ENCODE peak calls at places on chromosomes 13 and 19, in five cellular contexts. One of them, this sample, is unnamed.

GRCh38 chr19:17370026-17370587 is 7.0 kb downstream of the PLVAP start:
- DNase-seq in lower lobe of right lung: no peak
- DNase-seq in prostate gland: no peak
- DNase-seq in heart left ventricle: no peak
- DNase-seq in heart right ventricle: no peak
- DNase-seq in this sample: no peak

GRCh38 chr19:35328851-35329285 is at the start of gene CD22:
- DNase-seq in heart left ventricle: no peak
- DNase-seq in lower lobe of right lung: no peak
- DNase-seq in prostate gland: no peak
- DNase-seq in heart right ventricle: no peak
- DNase-seq in this sample: no peak

GRCh38 chr13:51626749-51627148 is 42.5 kb downstream of the WDFY2 start:
- DNase-seq in prostate gland: no peak
- DNase-seq in heart left ventricle: peak; percentile 46
- DNase-seq in heart right ventricle: no peak
- DNase-seq in lower lobe of right lung: no peak
- DNase-seq in this sample: no peak

GRCh38 chr13:112730157-112730671 is 40.4 kb downstream of the ATP11A start:
- DNase-seq in lower lobe of right lung: no peak
- DNase-seq in heart left ventricle: peak; percentile 67
- DNase-seq in prostate gland: no peak
- DNase-seq in heart right ventricle: no peak
- DNase-seq in this sample: no peak

GRCh38 chr13:23980160-23980551 is 82.9 kb upstream of the C1QTNF9B start:
- DNase-seq in heart left ventricle: peak; percentile 88
- DNase-seq in prostate gland: peak; percentile 79
- DNase-seq in lower lobe of right lung: peak; percentile 88
- DNase-seq in heart right ventricle: peak; percentile 89
- DNase-seq in this sample: peak; percentile 8

GRCh38 chr19:15297416-15298224 is 34.7 kb downstream of the BRD4 start:
- DNase-seq in prostate gland: peak; percentile 37
- DNase-seq in heart left ventricle: no peak
- DNase-seq in heart right ventricle: no peak
- DNase-seq in lower lobe of right lung: no peak
- DNase-seq in this sample: no peak

GRCh38 chr19:54518844-54519243 is 16.2 kb downstream of the LAIR2 start:
- DNase-seq in lower lobe of right lung: no peak
- DNase-seq in heart right ventricle: no peak
- DNase-seq in prostate gland: no peak
- DNase-seq in heart left ventricle: no peak
- DNase-seq in this sample: no peak

GRCh38 chr13:113245858-113246791 is 36.7 kb downstream of the CUL4A start:
- DNase-seq in heart right ventricle: no peak
- DNase-seq in prostate gland: no peak
- DNase-seq in heart left ventricle: no peak
- DNase-seq in lower lobe of right lung: no peak
- DNase-seq in this sample: no peak

GRCh38 chr19:17322854-17323253 is 11.8 kb downstream of the ANO8 start:
- DNase-seq in heart left ventricle: no peak
- DNase-seq in lower lobe of right lung: no peak
- DNase-seq in prostate gland: no peak
- DNase-seq in heart right ventricle: no peak
- DNase-seq in this sample: no peak

DNA sequence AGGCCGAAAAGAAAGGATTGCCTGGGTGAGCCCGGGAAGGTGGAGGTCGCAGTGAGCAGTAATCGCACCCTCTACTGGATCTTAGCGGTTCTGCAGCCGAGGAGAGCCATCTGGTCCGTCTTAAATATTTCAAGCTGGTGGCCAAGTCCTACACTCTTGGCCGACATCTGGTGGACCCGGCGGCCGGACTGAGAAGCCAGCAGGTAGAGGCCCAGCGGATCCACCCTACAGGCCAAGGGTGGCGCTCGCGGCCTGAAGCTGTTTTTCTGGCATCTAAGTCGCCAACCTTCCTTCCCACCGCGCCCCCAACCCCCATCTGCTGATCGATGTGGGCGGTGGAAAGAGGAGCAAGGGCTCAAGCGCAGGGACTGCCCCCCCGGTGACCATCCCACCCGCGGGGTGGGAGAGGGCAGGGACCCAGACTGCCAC is 46.5 kb upstream of the ZNF730 start:
- DNase-seq in prostate gland: no peak
- DNase-seq in heart left ventricle: peak; percentile 43
- DNase-seq in heart right ventricle: peak; percentile 33
- DNase-seq in lower lobe of right lung: no peak
- DNase-seq in this sample: no peak
- TF ChIP-seq CTCF in prostate gland: no peak
- TF ChIP-seq CTCF in heart left ventricle: peak; percentile 57
- TF ChIP-seq CTCF in heart right ventricle: peak; percentile 59
- TF ChIP-seq CTCF in lower lobe of right lung: peak; percentile 28
- TF ChIP-seq CTCF in this sample: no peak

GRCh38 chr19:39263912-39264305 is 4.3 kb upstream of the IFNL2 start:
- DNase-seq in heart right ventricle: no peak
- DNase-seq in lower lobe of right lung: no peak
- DNase-seq in prostate gland: no peak
- DNase-seq in heart left ventricle: no peak
- DNase-seq in this sample: no peak
- H3K27me3 ChIP-seq in heart right ventricle: peaks cover 14% of the 10 kb centered on the region
- H3K27me3 ChIP-seq in lower lobe of right lung: peaks cover 59% of the 10 kb centered on the region
- H3K27me3 ChIP-seq in prostate gland: peaks cover 28% of the 10 kb centered on the region
- H3K27me3 ChIP-seq in heart left ventricle: peaks cover 58% of the 10 kb centered on the region
- H3K27me3 ChIP-seq in this sample: peaks cover 22% of the 10 kb centered on the region

DNA sequence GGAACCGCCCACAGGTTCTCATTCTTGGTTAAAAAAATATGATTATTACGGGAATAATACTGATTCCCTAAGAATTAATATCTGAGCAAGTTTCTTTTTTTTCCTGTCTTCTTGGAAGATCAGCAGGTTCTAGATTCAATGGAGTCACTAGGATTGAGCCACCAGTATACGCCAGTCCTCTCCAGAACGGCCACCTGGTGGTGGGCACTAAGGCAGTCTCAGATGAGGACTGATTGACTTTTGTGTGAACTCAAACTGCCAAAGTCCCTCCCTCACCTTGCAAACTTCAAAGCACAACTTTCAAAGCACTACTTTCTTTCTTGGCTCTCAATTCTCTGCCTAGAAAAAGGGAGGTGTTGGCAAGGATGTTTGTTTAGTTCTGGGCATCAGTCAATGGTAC is 33.3 kb upstream of the ALOX5AP start:
- DNase-seq in lower lobe of right lung: no peak
- DNase-seq in heart left ventricle: no peak
- DNase-seq in heart right ventricle: no peak
- DNase-seq in prostate gland: no peak
- DNase-seq in this sample: no peak
- TF ChIP-seq CTCF in lower lobe of right lung: no peak
- TF ChIP-seq CTCF in heart left ventricle: no peak
- TF ChIP-seq CTCF in heart right ventricle: no peak
- TF ChIP-seq CTCF in prostate gland: no peak
- TF ChIP-seq CTCF in this sample: no peak

DNA sequence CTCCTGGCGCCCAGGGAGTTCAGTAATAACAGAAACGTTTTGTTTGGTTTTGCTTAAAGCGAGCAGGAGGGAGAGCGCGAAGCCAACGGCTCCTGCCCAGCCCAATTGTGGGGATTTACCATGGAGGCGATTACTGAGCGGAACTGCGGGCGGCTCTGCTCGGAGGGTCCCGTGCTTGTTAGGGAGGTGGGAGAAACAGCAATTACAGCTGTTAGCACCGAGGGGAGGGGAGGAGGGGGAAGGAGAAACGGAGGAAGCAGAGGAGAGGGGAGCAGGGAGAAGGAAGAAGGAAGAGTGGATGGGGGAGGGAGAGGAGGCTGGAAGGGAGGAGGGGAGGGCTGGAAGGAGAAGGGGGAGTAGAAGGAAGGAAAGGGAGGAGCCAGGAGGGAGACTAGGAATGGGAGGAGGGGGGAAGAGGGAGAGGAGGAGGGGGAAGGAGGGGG is 7.7 kb upstream of the ONECUT3 start:
- DNase-seq in heart right ventricle: no peak
- DNase-seq in lower lobe of right lung: no peak
- DNase-seq in heart left ventricle: no peak
- DNase-seq in prostate gland: no peak
- DNase-seq in this sample: no peak
- H3K27me3 ChIP-seq in heart right ventricle: peaks cover 36% of the 10 kb centered on the region
- H3K27me3 ChIP-seq in lower lobe of right lung: peaks cover 78% of the 10 kb centered on the region
- H3K27me3 ChIP-seq in heart left ventricle: peaks cover 79% of the 10 kb centered on the region
- H3K27me3 ChIP-seq in prostate gland: peaks cover 51% of the 10 kb centered on the region
- H3K27me3 ChIP-seq in this sample: peaks cover 44% of the 10 kb centered on the region

DNA sequence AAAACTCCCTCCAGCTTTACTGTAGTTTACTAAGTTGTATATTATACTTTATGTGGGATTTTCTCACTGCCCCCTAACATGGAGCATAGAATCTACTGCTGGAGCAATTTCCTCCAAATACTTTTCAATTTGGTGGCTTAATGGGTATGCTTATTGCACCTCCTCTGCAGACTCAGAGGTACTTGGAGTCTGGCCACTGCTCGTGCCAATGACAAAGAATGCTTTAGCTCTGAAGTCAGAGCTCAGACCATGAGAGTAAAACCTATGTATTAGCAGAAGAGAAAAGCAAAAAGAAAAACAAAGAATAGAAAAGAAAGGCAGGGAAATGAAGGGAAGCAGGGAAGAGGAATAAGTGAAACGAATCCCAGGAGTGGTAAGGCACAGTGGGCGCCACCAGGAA is 71.9 kb downstream of the SUCLA2 start:
- DNase-seq in prostate gland: no peak
- DNase-seq in heart left ventricle: no peak
- DNase-seq in heart right ventricle: no peak
- DNase-seq in lower lobe of right lung: no peak
- DNase-seq in this sample: no peak
- TF ChIP-seq CTCF in prostate gland: no peak
- TF ChIP-seq CTCF in heart left ventricle: no peak
- TF ChIP-seq CTCF in heart right ventricle: no peak
- TF ChIP-seq CTCF in lower lobe of right lung: no peak
- TF ChIP-seq CTCF in this sample: no peak

DNA sequence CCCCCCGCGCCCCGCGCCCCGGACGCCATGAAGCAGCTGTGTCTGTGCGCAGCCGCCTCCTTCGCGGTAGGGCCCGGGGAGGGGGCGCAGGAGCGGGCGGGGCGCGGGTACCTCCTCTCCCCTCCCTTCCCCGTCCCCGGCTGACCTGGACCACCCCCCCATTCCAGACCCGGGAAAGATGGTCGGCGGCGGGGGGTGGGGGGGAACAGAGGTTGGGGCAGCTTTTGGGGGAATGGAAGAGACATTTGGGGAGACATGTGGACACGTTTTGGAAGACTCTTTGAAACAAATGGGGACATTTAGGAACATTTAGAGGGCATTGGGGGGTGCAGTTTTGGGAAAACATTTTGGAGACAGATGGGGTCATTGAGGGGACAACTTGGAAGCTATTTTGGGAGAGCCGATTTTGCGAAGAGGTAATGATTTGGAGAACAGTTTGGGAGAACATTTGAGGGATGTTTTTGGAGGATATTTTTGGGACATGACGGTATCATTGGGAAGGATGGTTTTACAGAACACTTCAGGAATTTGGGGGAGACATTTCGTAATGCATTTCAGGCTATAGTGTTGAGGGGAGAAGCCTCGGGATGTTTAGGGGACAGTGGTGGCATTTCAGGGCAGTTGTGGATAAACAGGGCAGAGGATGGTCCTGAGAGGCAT is 16.1 kb downstream of the ANKRD24 start:
- DNase-seq in prostate gland: no peak
- DNase-seq in heart right ventricle: no peak
- DNase-seq in lower lobe of right lung: no peak
- DNase-seq in heart left ventricle: no peak
- DNase-seq in this sample: no peak
- H3K27me3 ChIP-seq in prostate gland: peaks cover 18% of the 10 kb centered on the region
- H3K27me3 ChIP-seq in heart right ventricle: peaks cover 22% of the 10 kb centered on the region
- H3K27me3 ChIP-seq in lower lobe of right lung: peaks cover 63% of the 10 kb centered on the region
- H3K27me3 ChIP-seq in heart left ventricle: peaks cover 52% of the 10 kb centered on the region
- H3K27me3 ChIP-seq in this sample: peaks cover 15% of the 10 kb centered on the region

GRCh38 chr13:91291078-91291477 is 56.4 kb upstream of the MIR17HG start:
- DNase-seq in heart left ventricle: no peak
- DNase-seq in lower lobe of right lung: no peak
- DNase-seq in prostate gland: no peak
- DNase-seq in heart right ventricle: no peak
- DNase-seq in this sample: no peak
- TF ChIP-seq CTCF in heart left ventricle: no peak
- TF ChIP-seq CTCF in lower lobe of right lung: no peak
- TF ChIP-seq CTCF in prostate gland: no peak
- TF ChIP-seq CTCF in heart right ventricle: no peak
- TF ChIP-seq CTCF in this sample: no peak

GRCh38 chr13:96898212-96898611 is 96.1 kb downstream of the OXGR1 start:
- DNase-seq in heart right ventricle: no peak
- DNase-seq in heart left ventricle: no peak
- DNase-seq in prostate gland: no peak
- DNase-seq in lower lobe of right lung: no peak
- DNase-seq in this sample: no peak
- H3K27me3 ChIP-seq in heart right ventricle: no peaks in the 10 kb centered on the region
- H3K27me3 ChIP-seq in heart left ventricle: no peaks in the 10 kb centered on the region
- H3K27me3 ChIP-seq in prostate gland: no peaks in the 10 kb centered on the region
- H3K27me3 ChIP-seq in lower lobe of right lung: no peaks in the 10 kb centered on the region
- H3K27me3 ChIP-seq in this sample: peaks cover 6% of the 10 kb centered on the region